ENCODE peak calls at places on chromosome 19, in nine cellular contexts. One of them, this sample, is unnamed.

GRCh38 chr19:45473366-45474190 is 5.8 kb downstream of the FOSB start:
- DNase-seq in GM23338: peak
- DNase-seq in IMR-90: no peak
- DNase-seq in mammary epithelial cell: no peak
- DNase-seq in PC-9: no peak
- DNase-seq in DND-41: no peak
- DNase-seq in PC-3: no peak
- DNase-seq in fibroblast of lung: no peak
- DNase-seq in HCT116: no peak
- DNase-seq in this sample: no peak

GRCh38 chr19:28234637-28235036 is 978.3 kb downstream of the UQCRFS1 start:
- DNase-seq in fibroblast of lung: no peak
- DNase-seq in GM23338: peak
- DNase-seq in HCT116: no peak
- DNase-seq in PC-9: no peak
- DNase-seq in IMR-90: no peak
- DNase-seq in DND-41: no peak
- DNase-seq in mammary epithelial cell: no peak
- DNase-seq in PC-3: no peak
- DNase-seq in this sample: no peak

GRCh38 chr19:29630661-29631060 is 24.6 kb downstream of the POP4 start:
- DNase-seq in PC-9: no peak
- DNase-seq in GM23338: no peak
- DNase-seq in mammary epithelial cell: no peak
- DNase-seq in IMR-90: no peak
- DNase-seq in HCT116: no peak
- DNase-seq in PC-3: no peak
- DNase-seq in fibroblast of lung: no peak
- DNase-seq in DND-41: no peak
- DNase-seq in this sample: no peak

GRCh38 chr19:7742991-7743390 is 4.3 kb downstream of the CD209 start:
- DNase-seq in mammary epithelial cell: no peak
- DNase-seq in IMR-90: no peak
- DNase-seq in PC-9: no peak
- DNase-seq in DND-41: no peak
- DNase-seq in fibroblast of lung: no peak
- DNase-seq in PC-3: no peak
- DNase-seq in GM23338: no peak
- DNase-seq in HCT116: no peak
- DNase-seq in this sample: no peak

GRCh38 chr19:54017266-54017665 is 25.8 kb downstream of the CACNG6 start:
- DNase-seq in GM23338: peak
- DNase-seq in PC-3: peak
- DNase-seq in DND-41: no peak
- DNase-seq in mammary epithelial cell: peak
- DNase-seq in HCT116: no peak
- DNase-seq in fibroblast of lung: peak
- DNase-seq in IMR-90: peak
- DNase-seq in PC-9: peak
- DNase-seq in this sample: no peak

GRCh38 chr19:43765109-43765876 is 10.5 kb upstream of the SMG9 start:
- DNase-seq in mammary epithelial cell: peak
- DNase-seq in PC-3: peak
- DNase-seq in GM23338: no peak
- DNase-seq in HCT116: peak
- DNase-seq in fibroblast of lung: peak
- DNase-seq in IMR-90: peak
- DNase-seq in DND-41: no peak
- DNase-seq in PC-9: peak
- DNase-seq in this sample: peak

GRCh38 chr19:661427-662196 is 1.4 kb downstream of the RNF126 start:
- DNase-seq in PC-3: no peak
- DNase-seq in IMR-90: no peak
- DNase-seq in mammary epithelial cell: peak
- DNase-seq in PC-9: no peak
- DNase-seq in DND-41: peak
- DNase-seq in GM23338: no peak
- DNase-seq in HCT116: no peak
- DNase-seq in fibroblast of lung: no peak
- DNase-seq in this sample: no peak

GRCh38 chr19:8580710-8581281 is 3.6 kb upstream of the MYO1F start:
- DNase-seq in mammary epithelial cell: peak
- DNase-seq in HCT116: peak
- DNase-seq in GM23338: peak
- DNase-seq in DND-41: peak
- DNase-seq in PC-3: peak
- DNase-seq in fibroblast of lung: peak
- DNase-seq in PC-9: no peak
- DNase-seq in IMR-90: peak
- DNase-seq in this sample: no peak

GRCh38 chr19:57667220-57667619 is 1.5 kb upstream of the ZSCAN4 start:
- DNase-seq in DND-41: no peak
- DNase-seq in mammary epithelial cell: no peak
- DNase-seq in GM23338: peak
- DNase-seq in HCT116: no peak
- DNase-seq in fibroblast of lung: no peak
- DNase-seq in IMR-90: no peak
- DNase-seq in PC-9: no peak
- DNase-seq in PC-3: no peak
- DNase-seq in this sample: no peak

GRCh38 chr19:43809762-43810696 is 7.8 kb upstream of the LYPD5 start:
- DNase-seq in HCT116: peak
- DNase-seq in fibroblast of lung: peak
- DNase-seq in DND-41: no peak
- DNase-seq in GM23338: peak
- DNase-seq in PC-3: peak
- DNase-seq in mammary epithelial cell: peak
- DNase-seq in PC-9: peak
- DNase-seq in IMR-90: peak
- DNase-seq in this sample: no peak

GRCh38 chr19:35300340-35300649 is 8.3 kb downstream of the MAG start:
- DNase-seq in PC-3: no peak
- DNase-seq in DND-41: no peak
- DNase-seq in PC-9: no peak
- DNase-seq in mammary epithelial cell: no peak
- DNase-seq in IMR-90: no peak
- DNase-seq in GM23338: no peak
- DNase-seq in HCT116: no peak
- DNase-seq in fibroblast of lung: no peak
- DNase-seq in this sample: no peak

GRCh38 chr19:40267601-40267997 is 17.5 kb downstream of the AKT2 start:
- DNase-seq in mammary epithelial cell: no peak
- DNase-seq in HCT116: no peak
- DNase-seq in GM23338: no peak
- DNase-seq in PC-9: no peak
- DNase-seq in IMR-90: no peak
- DNase-seq in DND-41: no peak
- DNase-seq in fibroblast of lung: no peak
- DNase-seq in PC-3: no peak
- DNase-seq in this sample: no peak

GRCh38 chr19:58582985-58583384 is 9.8 kb upstream of the MZF1 start:
- DNase-seq in DND-41: no peak
- DNase-seq in HCT116: no peak
- DNase-seq in GM23338: no peak
- DNase-seq in fibroblast of lung: no peak
- DNase-seq in IMR-90: no peak
- DNase-seq in PC-3: no peak
- DNase-seq in PC-9: no peak
- DNase-seq in mammary epithelial cell: no peak
- DNase-seq in this sample: no peak

GRCh38 chr19:44806271-44806670 is 2.6 kb upstream of the BCAM start:
- DNase-seq in DND-41: no peak
- DNase-seq in PC-9: no peak
- DNase-seq in GM23338: no peak
- DNase-seq in IMR-90: no peak
- DNase-seq in PC-3: no peak
- DNase-seq in HCT116: no peak
- DNase-seq in fibroblast of lung: no peak
- DNase-seq in mammary epithelial cell: peak
- DNase-seq in this sample: no peak

GRCh38 chr19:29290853-29291252 is 77.9 kb upstream of the UQCRFS1 start:
- DNase-seq in PC-9: no peak
- DNase-seq in IMR-90: no peak
- DNase-seq in mammary epithelial cell: no peak
- DNase-seq in DND-41: no peak
- DNase-seq in fibroblast of lung: no peak
- DNase-seq in PC-3: no peak
- DNase-seq in GM23338: peak
- DNase-seq in HCT116: no peak
- DNase-seq in this sample: no peak

GRCh38 chr19:32606289-32606688 is 25.3 kb downstream of the PDCD5 start:
- DNase-seq in mammary epithelial cell: no peak
- DNase-seq in DND-41: no peak
- DNase-seq in PC-9: no peak
- DNase-seq in fibroblast of lung: no peak
- DNase-seq in PC-3: no peak
- DNase-seq in GM23338: no peak
- DNase-seq in HCT116: no peak
- DNase-seq in IMR-90: no peak
- DNase-seq in this sample: no peak

GRCh38 chr19:55545443-55545842 is at the start of gene SBK3:
- DNase-seq in DND-41: no peak
- DNase-seq in PC-3: no peak
- DNase-seq in IMR-90: no peak
- DNase-seq in GM23338: no peak
- DNase-seq in fibroblast of lung: no peak
- DNase-seq in HCT116: no peak
- DNase-seq in mammary epithelial cell: no peak
- DNase-seq in PC-9: no peak
- DNase-seq in this sample: no peak

GRCh38 chr19:48745208-48745995 is 1.3 kb downstream of the IZUMO1 start:
- DNase-seq in GM23338: peak
- DNase-seq in PC-3: peak
- DNase-seq in PC-9: peak
- DNase-seq in mammary epithelial cell: peak
- DNase-seq in HCT116: no peak
- DNase-seq in fibroblast of lung: peak
- DNase-seq in IMR-90: peak
- DNase-seq in DND-41: peak
- DNase-seq in this sample: no peak

GRCh38 chr19:16161848-16162247 is 11.5 kb downstream of the CIB3 start:
- DNase-seq in IMR-90: peak
- DNase-seq in GM23338: no peak
- DNase-seq in HCT116: peak
- DNase-seq in fibroblast of lung: peak
- DNase-seq in PC-9: peak
- DNase-seq in PC-3: peak
- DNase-seq in DND-41: no peak
- DNase-seq in mammary epithelial cell: peak
- DNase-seq in this sample: peak
- H3K4me2 ChIP-seq in IMR-90: no peak
- H3K4me2 ChIP-seq in GM23338: no peak
- H3K4me2 ChIP-seq in HCT116: peak
- H3K4me2 ChIP-seq in fibroblast of lung: no peak
- H3K4me2 ChIP-seq in PC-9: peak
- H3K4me2 ChIP-seq in PC-3: peak
- H3K4me2 ChIP-seq in DND-41: no peak
- H3K4me2 ChIP-seq in mammary epithelial cell: no peak
- H3K4me2 ChIP-seq in this sample: no peak

GRCh38 chr19:19610376-19611240 is 7.9 kb downstream of the PBX4 start:
- DNase-seq in DND-41: no peak
- DNase-seq in GM23338: no peak
- DNase-seq in mammary epithelial cell: no peak
- DNase-seq in PC-3: no peak
- DNase-seq in HCT116: no peak
- DNase-seq in IMR-90: peak
- DNase-seq in fibroblast of lung: peak
- DNase-seq in PC-9: peak
- DNase-seq in this sample: no peak

GRCh38 chr19:19618384-19619051 is at the start of gene PBX4:
- DNase-seq in IMR-90: peak
- DNase-seq in mammary epithelial cell: peak
- DNase-seq in DND-41: peak
- DNase-seq in fibroblast of lung: peak
- DNase-seq in GM23338: peak
- DNase-seq in HCT116: peak
- DNase-seq in PC-9: peak
- DNase-seq in PC-3: peak
- DNase-seq in this sample: peak

GRCh38 chr19:19619121-19619848 is 798 bp upstream of the PBX4 start:
- DNase-seq in fibroblast of lung: no peak
- DNase-seq in DND-41: no peak
- DNase-seq in IMR-90: no peak
- DNase-seq in GM23338: peak
- DNase-seq in HCT116: no peak
- DNase-seq in PC-9: no peak
- DNase-seq in PC-3: no peak
- DNase-seq in mammary epithelial cell: no peak
- DNase-seq in this sample: no peak

GRCh38 chr19:19615086-19615485 is 3.4 kb downstream of the PBX4 start:
- DNase-seq in DND-41: no peak
- DNase-seq in IMR-90: peak
- DNase-seq in PC-3: peak
- DNase-seq in fibroblast of lung: no peak
- DNase-seq in GM23338: no peak
- DNase-seq in mammary epithelial cell: peak
- DNase-seq in HCT116: peak
- DNase-seq in PC-9: peak
- DNase-seq in this sample: no peak

DNA sequence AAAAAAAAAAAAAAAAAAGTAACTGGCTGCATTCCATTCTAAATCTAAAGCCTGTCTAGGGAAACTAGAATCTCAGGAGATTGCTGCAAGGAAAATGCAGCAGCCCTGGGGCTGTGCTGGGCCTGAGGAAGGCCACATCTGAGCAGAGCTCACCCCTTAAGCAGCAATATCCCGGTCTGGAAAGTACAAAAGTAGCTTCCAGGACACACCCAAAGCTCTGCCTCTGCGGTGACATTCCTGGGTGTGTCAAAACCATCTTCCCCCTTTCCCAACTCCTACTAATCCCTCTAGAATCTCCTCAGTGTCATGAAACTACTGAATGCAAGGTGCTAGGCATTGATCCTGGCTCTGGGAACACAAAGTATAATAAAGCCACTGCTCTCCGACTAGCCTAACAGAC is 5.0 kb downstream of the PBX4 start:
- DNase-seq in HCT116: peak
- DNase-seq in PC-3: peak
- DNase-seq in PC-9: peak
- DNase-seq in mammary epithelial cell: peak
- DNase-seq in GM23338: no peak
- DNase-seq in DND-41: no peak
- DNase-seq in IMR-90: no peak
- DNase-seq in fibroblast of lung: no peak
- DNase-seq in this sample: peak
- H3K4me2 ChIP-seq in HCT116: peak
- H3K4me2 ChIP-seq in PC-3: peak
- H3K4me2 ChIP-seq in PC-9: peak
- H3K4me2 ChIP-seq in mammary epithelial cell: peak
- H3K4me2 ChIP-seq in GM23338: no peak
- H3K4me2 ChIP-seq in DND-41: no peak
- H3K4me2 ChIP-seq in IMR-90: no peak
- H3K4me2 ChIP-seq in fibroblast of lung: no peak
- H3K4me2 ChIP-seq in this sample: peak

GRCh38 chr19:50667177-50667758 is 18.0 kb downstream of the C19orf81 start:
- DNase-seq in GM23338: peak
- DNase-seq in PC-3: no peak
- DNase-seq in PC-9: no peak
- DNase-seq in fibroblast of lung: no peak
- DNase-seq in IMR-90: no peak
- DNase-seq in mammary epithelial cell: no peak
- DNase-seq in HCT116: no peak
- DNase-seq in DND-41: no peak
- DNase-seq in this sample: no peak
- H3K4me2 ChIP-seq in GM23338: peak
- H3K4me2 ChIP-seq in PC-3: no peak
- H3K4me2 ChIP-seq in PC-9: no peak
- H3K4me2 ChIP-seq in fibroblast of lung: no peak
- H3K4me2 ChIP-seq in IMR-90: no peak
- H3K4me2 ChIP-seq in mammary epithelial cell: no peak
- H3K4me2 ChIP-seq in HCT116: no peak
- H3K4me2 ChIP-seq in DND-41: no peak
- H3K4me2 ChIP-seq in this sample: no peak

GRCh38 chr19:46788968-46789338 is 559 bp upstream of the SLC1A5 start:
- DNase-seq in GM23338: no peak
- DNase-seq in PC-3: no peak
- DNase-seq in DND-41: no peak
- DNase-seq in PC-9: no peak
- DNase-seq in fibroblast of lung: no peak
- DNase-seq in HCT116: no peak
- DNase-seq in IMR-90: no peak
- DNase-seq in mammary epithelial cell: no peak
- DNase-seq in this sample: no peak
- H3K4me2 ChIP-seq in GM23338: no peak
- H3K4me2 ChIP-seq in PC-3: no peak
- H3K4me2 ChIP-seq in DND-41: peak
- H3K4me2 ChIP-seq in PC-9: peak
- H3K4me2 ChIP-seq in fibroblast of lung: no peak
- H3K4me2 ChIP-seq in HCT116: no peak
- H3K4me2 ChIP-seq in IMR-90: peak
- H3K4me2 ChIP-seq in mammary epithelial cell: peak
- H3K4me2 ChIP-seq in this sample: no peak

This sample was measured in keratinocyte.